ENCODE peak calls at places on chromosomes 13 and 19, in ten cellular contexts. I is BE2C, C is cardiac fibroblast, K is stromal cell of bone marrow, F is psoas muscle, J is GM04503, Y is NCI-H345, D is tibial artery, W is AG04449, Q is NCI-H2029. S is an unnamed sample.

GRCh38 chr13:114134111-114134943 is 1.9 kb upstream of the RASA3 start:
- DNase-seq in K (no peak), D (no peak), C (no peak), I (no peak), F (peak), W (no peak), Q (no peak), Y (no peak), J (no peak), S (no peak)

GRCh38 chr13:24263652-24264051 is 45.7 kb upstream of the C1QTNF9 start:
- DNase-seq in Y (no peak), W (no peak), J (no peak), K (no peak), I (no peak), C (peak), D (no peak), Q (no peak), F (no peak), S (no peak)

GRCh38 chr19:34481861-34482379 is 362 bp downstream of the WTIP start:
- DNase-seq in W (no peak), J (no peak), K (peak), Y (no peak), F (peak), C (no peak), Q (no peak), D (no peak), I (no peak), S (no peak)

GRCh38 chr19:40597329-40597838 is 3.8 kb upstream of the LTBP4 start:
- DNase-seq in J (no peak), D (no peak), Y (no peak), W (no peak), I (no peak), C (no peak), Q (no peak), F (no peak), K (no peak), S (no peak)

GRCh38 chr13:76406243-76406642 is 480.0 kb downstream of the KCTD12 start:
- DNase-seq in F (no peak), W (no peak), J (no peak), C (no peak), I (no peak), Q (no peak), Y (no peak), K (no peak), D (no peak), S (no peak)

GRCh38 chr13:114194853-114195252 is 15.8 kb downstream of the CFAP97D2 start:
- DNase-seq in F (no peak), Y (no peak), K (no peak), Q (no peak), I (no peak), C (no peak), W (no peak), J (no peak), D (no peak), S (no peak)

GRCh38 chr13:75550159-75550567 is 572 bp downstream of the UCHL3 start:
- DNase-seq in Q (no peak), I (peak), C (peak), D (no peak), J (no peak), F (no peak), Y (peak), K (peak), W (no peak), S (peak)

GRCh38 chr13:109647046-109647445 is 139.3 kb downstream of the IRS2 start:
- DNase-seq in J (peak), Q (no peak), C (peak), I (no peak), K (no peak), D (no peak), W (no peak), F (no peak), Y (no peak), S (no peak)

GRCh38 chr19:1173160-1173844 is 766 bp downstream of the SBNO2 start:
- DNase-seq in I (no peak), Q (no peak), K (no peak), C (no peak), W (no peak), F (peak), J (no peak), Y (no peak), D (no peak), S (no peak)

GRCh38 chr19:29537181-29537580 is 11.4 kb downstream of the VSTM2B start:
- DNase-seq in W (no peak), D (no peak), Y (no peak), F (no peak), J (no peak), C (no peak), Q (no peak), K (no peak), I (no peak), S (no peak)

GRCh38 chr19:50344661-50345318 is 15.6 kb upstream of the KCNC3 start:
- DNase-seq in J (no peak), Y (no peak), I (no peak), K (no peak), D (no peak), W (no peak), C (no peak), F (no peak), Q (no peak), S (no peak)

GRCh38 chr13:44688652-44689051 is 112.5 kb upstream of the TSC22D1 start:
- DNase-seq in K (no peak), C (no peak), D (no peak), Q (no peak), J (no peak), F (no peak), I (no peak), W (no peak), Y (no peak), S (no peak)

GRCh38 chr19:6996810-6997209 is 24.4 kb downstream of the MBD3L2B start:
- DNase-seq in W (no peak), Y (no peak), F (no peak), Q (no peak), D (no peak), I (no peak), C (no peak), K (no peak), J (no peak), S (no peak)

GRCh38 chr19:5805465-5806132 is 732 bp downstream of the NRTN start:
- DNase-seq in F (no peak), W (no peak), Q (peak), D (no peak), Y (peak), C (peak), J (no peak), K (no peak), I (peak), S (peak)

GRCh38 chr19:51458899-51459592 is 792 bp upstream of the SIGLEC8 start:
- DNase-seq in J (no peak), D (no peak), K (no peak), Y (no peak), I (no peak), F (no peak), W (no peak), C (no peak), Q (no peak), S (no peak)

GRCh38 chr19:1566392-1567115 is 1.6 kb downstream of the MEX3D start:
- DNase-seq in C (peak), F (peak), K (peak), W (peak), I (peak), Y (peak), Q (no peak), J (peak), D (peak), S (peak)

GRCh38 chr19:46717716-46718143 is 816 bp upstream of the PRKD2 start:
- DNase-seq in I (no peak), F (no peak), Y (no peak), J (no peak), W (no peak), D (no peak), Q (no peak), C (no peak), K (no peak), S (no peak)

GRCh38 chr19:15288146-15288963 is 44.0 kb downstream of the BRD4 start:
- DNase-seq in K (no peak), Q (peak), W (no peak), Y (peak), D (no peak), F (no peak), I (peak), J (no peak), C (no peak), S (no peak)

GRCh38 chr13:64740493-64740892 is 2489.6 kb downstream of the PCDH9 start:
- DNase-seq in C (no peak), K (no peak), J (no peak), W (no peak), Q (no peak), D (no peak), F (no peak), I (no peak), Y (no peak), S (no peak)

GRCh38 chr13:79393564-79394249 is 12.3 kb downstream of the RBM26 start:
- DNase-seq in Q (no peak), C (no peak), K (no peak), F (no peak), J (no peak), W (no peak), D (no peak), Y (peak), I (peak), S (no peak)

GRCh38 chr13:38670627-38671026 is 16.2 kb upstream of the FREM2 start:
- DNase-seq in J (no peak), D (no peak), C (peak), Y (no peak), K (no peak), Q (no peak), W (no peak), F (no peak), I (no peak), S (peak)

GRCh38 chr13:26589754-26590153 is 32.3 kb downstream of the WASF3 start:
- DNase-seq in C (peak), Q (no peak), J (no peak), I (no peak), W (no peak), D (no peak), Y (no peak), F (no peak), K (no peak), S (no peak)

GRCh38 chr19:16078759-16079707 is 2.7 kb downstream of the TPM4 start:
- DNase-seq in Q (peak), K (peak), D (peak), W (peak), Y (no peak), J (peak), F (peak), C (peak), I (peak), S (peak)

GRCh38 chr19:53102701-53103140 is 501 bp downstream of the ZNF160 start:
- DNase-seq in I (peak), K (peak), F (peak), C (peak), D (no peak), W (no peak), J (peak), Y (no peak), Q (peak), S (peak)

GRCh38 chr13:20191311-20191901 is 1.3 kb downstream of the GJB2 start:
- DNase-seq in F (no peak), D (no peak), I (no peak), K (no peak), W (no peak), Q (no peak), C (no peak), J (no peak), Y (no peak), S (no peak)

GRCh38 chr19:50803633-50804419 is 13.6 kb downstream of the ACP4 start:
- DNase-seq in Q (peak), K (no peak), F (no peak), W (no peak), D (no peak), I (peak), Y (peak), J (no peak), C (peak), S (no peak)

GRCh38 chr13:27533155-27533643 is 82.8 kb upstream of the MTIF3 start:
- DNase-seq in C (peak), F (peak), W (no peak), D (peak), Q (peak), J (no peak), K (peak), Y (peak), I (peak), S (peak)

GRCh38 chr13:26688286-26688685 is 72.3 kb downstream of the GPR12 start:
- DNase-seq in D (no peak), W (no peak), F (no peak), C (no peak), J (no peak), I (no peak), K (no peak), Y (no peak), Q (no peak), S (no peak)

GRCh38 chr13:105773887-105774538 is 761.4 kb downstream of the EFNB2 start:
- DNase-seq in Q (no peak), I (peak), C (peak), K (no peak), J (no peak), Y (no peak), W (peak), F (no peak), D (no peak), S (peak)

GRCh38 chr13:37481005-37481857 is 117.3 kb downstream of the POSTN start:
- DNase-seq in W (no peak), D (no peak), K (no peak), I (no peak), J (no peak), Y (peak), C (peak), F (no peak), Q (peak), S (no peak)

GRCh38 chr13:73060251-73061160 is 1.7 kb downstream of the KLF5 start:
- DNase-seq in C (peak), W (peak), D (peak), J (peak), Y (peak), F (peak), K (peak), I (no peak), Q (no peak), S (peak)

GRCh38 chr13:33676700-33677048 is 141.3 kb upstream of the RFC3 start:
- DNase-seq in J (peak), C (peak), Y (no peak), K (peak), F (peak), D (peak), W (no peak), I (peak), Q (peak), S (peak)

GRCh38 chr19:3178973-3179738 is 587 bp downstream of the S1PR4 start:
- DNase-seq in D (no peak), Y (no peak), W (no peak), J (no peak), K (no peak), F (no peak), Q (no peak), I (no peak), C (no peak), S (no peak)

GRCh38 chr13:113804017-113804702 is 45.1 kb downstream of the TMEM255B start:
- DNase-seq in D (no peak), J (no peak), Y (no peak), K (no peak), F (peak), C (no peak), I (no peak), W (no peak), Q (no peak), S (no peak)

GRCh38 chr19:41307090-41307875 is 2.7 kb upstream of the CCDC97 start:
- DNase-seq in Q (no peak), K (no peak), W (no peak), J (no peak), D (no peak), C (no peak), F (no peak), I (no peak), Y (no peak), S (no peak)

GRCh38 chr13:112772539-112772909 is 82.7 kb downstream of the ATP11A start:
- DNase-seq in Y (no peak), W (no peak), K (no peak), C (no peak), J (no peak), Q (no peak), F (no peak), I (no peak), D (no peak), S (no peak)

GRCh38 chr13:113785051-113786010 is 26.3 kb downstream of the TMEM255B start:
- DNase-seq in Y (no peak), F (no peak), I (no peak), Q (peak), W (peak), J (peak), K (peak), D (no peak), C (peak), S (no peak)

S was measured in mesendoderm.